ENCODE peak calls at places on chromosomes 1 and 21, in nine cellular contexts. U is NCI-H524; A is HTR-8/SVneo; X is MV-4-11; N is endothelial cell; M is nephron progenitor cell; B is CD4-positive, alpha-beta T cell; Z is cardiac muscle cell; T is aorta. K is an unnamed sample.

GRCh38 chr21:38492002-38492401 is 6.3 kb downstream of the ERG start:
- DNase-seq in B (no peak), A (no peak), N (no peak), Z (no peak), M (no peak), X (no peak), T (no peak), U (no peak), K (peak; percentile 26)

GRCh38 chr1:211951856-211952255 is 83.5 kb downstream of the INTS7 start:
- DNase-seq in Z (peak; percentile 44), A (peak; percentile 53), T (no peak), U (no peak), M (no peak), X (no peak), N (no peak), B (no peak), K (no peak)

GRCh38 chr1:227388771-227389170 is 70.5 kb upstream of the CDC42BPA start:
- DNase-seq in U (no peak), T (no peak), M (no peak), B (no peak), X (no peak), N (no peak), A (no peak), Z (no peak), K (no peak)

GRCh38 chr1:112711672-112712071 is 3.5 kb downstream of the PPM1J start:
- DNase-seq in A (no peak), U (no peak), B (no peak), N (no peak), X (no peak), Z (no peak), M (no peak), T (no peak), K (no peak)

GRCh38 chr1:51317798-51318197 is 12.6 kb downstream of the TTC39A start:
- DNase-seq in B (no peak), Z (no peak), T (no peak), X (no peak), A (no peak), U (no peak), M (no peak), N (no peak), K (no peak)

GRCh38 chr1:199778324-199778955 is 249.1 kb upstream of the NR5A2 start:
- DNase-seq in A (no peak), Z (no peak), N (no peak), U (no peak), T (no peak), M (peak; percentile 28), B (no peak), X (no peak), K (no peak)

GRCh38 chr1:150564051-150564991 is 15.1 kb downstream of the MCL1 start:
- DNase-seq in T (peak; percentile 79), Z (peak; percentile 53), B (peak; percentile 41), N (no peak), A (no peak), U (no peak), X (no peak), M (no peak), K (no peak)

GRCh38 chr1:23578311-23578996 is 19.2 kb upstream of the ID3 start:
- DNase-seq in U (no peak), Z (peak; percentile 48), N (no peak), M (no peak), A (no peak), X (peak; percentile 45), B (no peak), T (no peak), K (no peak)

GRCh38 chr1:19765623-19766022 is 34.1 kb downstream of the TMCO4 start:
- DNase-seq in T (no peak), U (no peak), Z (peak; percentile 91), X (no peak), A (peak; percentile 84), M (peak; percentile 15), N (no peak), B (no peak), K (no peak)

GRCh38 chr1:19460535-19461351 is 24.6 kb downstream of the CAPZB start:
- DNase-seq in T (peak; percentile 59), U (peak; percentile 81), N (no peak), A (no peak), X (no peak), B (no peak), Z (no peak), M (no peak), K (peak; percentile 76)

GRCh38 chr1:198523183-198523942 is 17.1 kb downstream of the ATP6V1G3 start:
- DNase-seq in U (no peak), B (no peak), X (no peak), T (no peak), A (no peak), Z (no peak), M (no peak), N (no peak), K (no peak)

GRCh38 chr1:84969489-84970250 is 27.2 kb downstream of the MCOLN2 start:
- DNase-seq in B (no peak), N (no peak), M (no peak), U (no peak), Z (no peak), T (no peak), A (no peak), X (no peak), K (no peak)

GRCh38 chr21:36069713-36070573 is at the start of gene CBR1:
- DNase-seq in U (peak; percentile 92), M (peak; percentile 50), X (peak; percentile 83), T (peak; percentile 98), B (peak; percentile 87), N (peak; percentile 22), A (peak; percentile 79), Z (peak; percentile 97), K (peak; percentile 94)

GRCh38 chr1:205351984-205352713 is 4.6 kb downstream of the KLHDC8A start:
- DNase-seq in N (no peak), U (peak; percentile 99), T (peak; percentile 64), Z (peak; percentile 40), X (no peak), M (peak; percentile 70), A (no peak), B (no peak), K (peak; percentile 100)

GRCh38 chr1:6471969-6472368 is 6.0 kb upstream of the TNFRSF25 start:
- DNase-seq in Z (no peak), T (no peak), X (no peak), A (no peak), B (no peak), U (no peak), N (no peak), M (no peak), K (no peak)

GRCh38 chr1:150976879-150977694 is 2.5 kb upstream of the CERS2 start:
- DNase-seq in X (peak; percentile 84), U (no peak), B (peak; percentile 66), N (peak; percentile 51), M (no peak), T (peak; percentile 95), Z (no peak), A (peak; percentile 94), K (no peak)

GRCh38 chr1:154534263-154534844 is 24.1 kb downstream of the UBE2Q1 start:
- DNase-seq in B (no peak), T (no peak), Z (peak; percentile 24), N (peak; percentile 25), M (peak; percentile 35), X (no peak), A (peak; percentile 48), U (peak; percentile 67), K (peak; percentile 76)

GRCh38 chr21:46443910-46444309 is 14.8 kb upstream of the DIP2A start:
- DNase-seq in Z (no peak), X (no peak), M (no peak), A (no peak), U (no peak), T (no peak), B (no peak), N (no peak), K (no peak)

GRCh38 chr21:17429936-17430335 is 82.9 kb upstream of the CXADR start:
- DNase-seq in N (no peak), Z (no peak), B (no peak), A (no peak), M (no peak), U (no peak), X (no peak), T (no peak), K (no peak)

GRCh38 chr21:37008705-37009104 is 2.2 kb downstream of the RIPPLY3 start:
- DNase-seq in M (no peak), Z (no peak), T (no peak), A (no peak), X (no peak), N (no peak), B (no peak), U (no peak), K (no peak)

GRCh38 chr1:19720973-19721372 is 56.3 kb downstream of the HTR6 start:
- DNase-seq in T (no peak), N (no peak), M (no peak), B (no peak), U (no peak), X (no peak), A (no peak), Z (no peak), K (no peak)

GRCh38 chr1:29827237-29827750 is 591.0 kb downstream of the PTPRU start:
- DNase-seq in Z (no peak), M (no peak), X (no peak), A (no peak), B (no peak), N (no peak), U (no peak), T (peak; percentile 51), K (no peak)

GRCh38 chr1:7265771-7266371 is 480.6 kb downstream of the CAMTA1 start:
- DNase-seq in A (peak; percentile 39), T (no peak), Z (peak; percentile 34), U (no peak), X (no peak), N (no peak), M (no peak), B (no peak), K (no peak)

GRCh38 chr1:153231363-153231762 is 14.0 kb downstream of the PRR9 start:
- DNase-seq in N (no peak), A (no peak), X (peak; percentile 61), U (no peak), Z (no peak), B (no peak), T (no peak), M (no peak), K (no peak)

GRCh38 chr1:228496494-228496893 is 9.3 kb downstream of the RNF187 start:
- DNase-seq in A (no peak), Z (no peak), N (no peak), T (no peak), U (no peak), B (no peak), X (no peak), M (no peak), K (no peak)

GRCh38 chr1:154962795-154963330 is 1.3 kb upstream of the PYGO2 start:
- DNase-seq in N (no peak), B (no peak), T (no peak), A (no peak), M (no peak), X (no peak), Z (no peak), U (no peak), K (no peak)

GRCh38 chr1:29161977-29162376 is 19.7 kb downstream of the SRSF4 start:
- DNase-seq in M (no peak), Z (no peak), T (no peak), N (no peak), X (no peak), A (no peak), U (no peak), B (no peak), K (no peak)

GRCh38 chr1:42177551-42177981 is 13.0 kb upstream of the GUCA2A start:
- DNase-seq in X (no peak), M (peak; percentile 24), B (no peak), Z (peak; percentile 90), U (no peak), A (no peak), N (no peak), T (peak; percentile 75), K (no peak)

GRCh38 chr1:151494741-151495281 is 16.4 kb upstream of the CGN start:
- DNase-seq in M (no peak), X (no peak), A (peak; percentile 72), Z (peak; percentile 79), N (no peak), B (no peak), T (no peak), U (no peak), K (peak; percentile 23)

GRCh38 chr1:69321311-69321710 is 246.4 kb upstream of the LRRC7 start:
- DNase-seq in N (no peak), M (peak; percentile 10), U (no peak), Z (no peak), T (no peak), X (no peak), A (no peak), B (no peak), K (no peak)